ENCODE peak calls at places on chromosomes 5 and 9, in five cellular contexts. One of them, this sample, is unnamed.

GRCh38 chr5:120124961-120125360 is 339.1 kb upstream of the PRR16 start:
- DNase-seq in PC-9: no peak
- DNase-seq in GM23338: no peak
- DNase-seq in HepG2: no peak
- DNase-seq in heart right ventricle: no peak
- DNase-seq in this sample: no peak

GRCh38 chr9:128007566-128008138 is 26.9 kb upstream of the EEIG1 start:
- DNase-seq in PC-9: peak; percentile 82
- DNase-seq in GM23338: no peak
- DNase-seq in HepG2: peak; percentile 45
- DNase-seq in heart right ventricle: no peak
- DNase-seq in this sample: peak; percentile 29

GRCh38 chr9:126965077-126965476 is 50.5 kb downstream of the RALGPS1 start:
- DNase-seq in PC-9: peak; percentile 7
- DNase-seq in GM23338: peak; percentile 48
- DNase-seq in HepG2: no peak
- DNase-seq in heart right ventricle: no peak
- DNase-seq in this sample: no peak

GRCh38 chr9:133221177-133221809 is 12.2 kb upstream of the OBP2B start:
- DNase-seq in PC-9: no peak
- DNase-seq in GM23338: no peak
- DNase-seq in HepG2: no peak
- DNase-seq in heart right ventricle: no peak
- DNase-seq in this sample: no peak

GRCh38 chr9:107929439-107929838 is 439.9 kb upstream of the KLF4 start:
- DNase-seq in PC-9: no peak
- DNase-seq in GM23338: no peak
- DNase-seq in HepG2: no peak
- DNase-seq in heart right ventricle: peak; percentile 54
- DNase-seq in this sample: peak; percentile 70

GRCh38 chr5:181191526-181192336 is 13.3 kb downstream of the TRIM7 start:
- DNase-seq in PC-9: peak; percentile 97
- DNase-seq in GM23338: peak; percentile 93
- DNase-seq in HepG2: peak; percentile 88
- DNase-seq in heart right ventricle: peak; percentile 94
- DNase-seq in this sample: peak; percentile 95

GRCh38 chr5:133471699-133472098 is 140.6 kb downstream of the FSTL4 start:
- DNase-seq in PC-9: no peak
- DNase-seq in GM23338: peak; percentile 22
- DNase-seq in HepG2: no peak
- DNase-seq in heart right ventricle: no peak
- DNase-seq in this sample: no peak

GRCh38 chr5:178535299-178536175 is 54.7 kb downstream of the COL23A1 start:
- DNase-seq in PC-9: no peak
- DNase-seq in GM23338: no peak
- DNase-seq in HepG2: no peak
- DNase-seq in heart right ventricle: peak; percentile 69
- DNase-seq in this sample: peak; percentile 70

GRCh38 chr5:179606910-179607448 is 16.5 kb downstream of the HNRNPH1 start:
- DNase-seq in PC-9: no peak
- DNase-seq in GM23338: no peak
- DNase-seq in HepG2: no peak
- DNase-seq in heart right ventricle: no peak
- DNase-seq in this sample: no peak

GRCh38 chr5:174157048-174157447 is 111.5 kb downstream of the NSG2 start:
- DNase-seq in PC-9: no peak
- DNase-seq in GM23338: no peak
- DNase-seq in HepG2: no peak
- DNase-seq in heart right ventricle: no peak
- DNase-seq in this sample: no peak

GRCh38 chr5:151034422-151035379 is 14.3 kb downstream of the GPX3 start:
- DNase-seq in PC-9: no peak
- DNase-seq in GM23338: no peak
- DNase-seq in HepG2: no peak
- DNase-seq in heart right ventricle: no peak
- DNase-seq in this sample: no peak

GRCh38 chr5:160158087-160158486 is 38.8 kb upstream of the PWWP2A start:
- DNase-seq in PC-9: no peak
- DNase-seq in GM23338: peak; percentile 54
- DNase-seq in HepG2: no peak
- DNase-seq in heart right ventricle: no peak
- DNase-seq in this sample: no peak
- TF ChIP-seq CTCF in PC-9: no peak
- TF ChIP-seq CTCF in GM23338: peak; percentile 27
- TF ChIP-seq CTCF in HepG2: peak; percentile 17
- TF ChIP-seq CTCF in heart right ventricle: no peak
- TF ChIP-seq CTCF in this sample: no peak

GRCh38 chr9:97395745-97396144 is 16.2 kb upstream of the TDRD7 start:
- DNase-seq in PC-9: no peak
- DNase-seq in GM23338: no peak
- DNase-seq in HepG2: no peak
- DNase-seq in heart right ventricle: no peak
- DNase-seq in this sample: no peak

GRCh38 chr9:97396256-97396655 is 15.6 kb upstream of the TDRD7 start:
- DNase-seq in PC-9: no peak
- DNase-seq in GM23338: no peak
- DNase-seq in HepG2: no peak
- DNase-seq in heart right ventricle: no peak
- DNase-seq in this sample: no peak

GRCh38 chr9:97397220-97397619 is 14.7 kb upstream of the TDRD7 start:
- DNase-seq in PC-9: no peak
- DNase-seq in GM23338: no peak
- DNase-seq in HepG2: no peak
- DNase-seq in heart right ventricle: no peak
- DNase-seq in this sample: no peak

GRCh38 chr9:97394881-97395280 is 17.0 kb upstream of the TDRD7 start:
- DNase-seq in PC-9: no peak
- DNase-seq in GM23338: no peak
- DNase-seq in HepG2: peak; percentile 85
- DNase-seq in heart right ventricle: no peak
- DNase-seq in this sample: no peak

GRCh38 chr9:97398999-97399758 is 12.7 kb upstream of the TDRD7 start:
- DNase-seq in PC-9: peak; percentile 91
- DNase-seq in GM23338: peak; percentile 85
- DNase-seq in HepG2: peak; percentile 54
- DNase-seq in heart right ventricle: peak; percentile 67
- DNase-seq in this sample: peak; percentile 69
- H3K4me3 ChIP-seq in PC-9: no peak overlapping the region
- H3K4me3 ChIP-seq in GM23338: no peak overlapping the region
- H3K4me3 ChIP-seq in HepG2: peak overlapping the region; percentile 12
- H3K4me3 ChIP-seq in heart right ventricle: no peak overlapping the region
- H3K4me3 ChIP-seq in this sample: no peak overlapping the region

GRCh38 chr9:78001946-78002731 is 29.5 kb downstream of the GNAQ start:
- DNase-seq in PC-9: no peak
- DNase-seq in GM23338: no peak
- DNase-seq in HepG2: peak; percentile 40
- DNase-seq in heart right ventricle: no peak
- DNase-seq in this sample: no peak

GRCh38 chr9:78006734-78007133 is 24.9 kb downstream of the GNAQ start:
- DNase-seq in PC-9: no peak
- DNase-seq in GM23338: no peak
- DNase-seq in HepG2: no peak
- DNase-seq in heart right ventricle: no peak
- DNase-seq in this sample: no peak

GRCh38 chr9:78005231-78006002 is 26.2 kb downstream of the GNAQ start:
- DNase-seq in PC-9: no peak
- DNase-seq in GM23338: no peak
- DNase-seq in HepG2: no peak
- DNase-seq in heart right ventricle: no peak
- DNase-seq in this sample: no peak

GRCh38 chr9:78003730-78004129 is 27.9 kb downstream of the GNAQ start:
- DNase-seq in PC-9: no peak
- DNase-seq in GM23338: no peak
- DNase-seq in HepG2: no peak
- DNase-seq in heart right ventricle: no peak
- DNase-seq in this sample: no peak

GRCh38 chr9:78004478-78005229 is 27.0 kb downstream of the GNAQ start:
- DNase-seq in PC-9: no peak
- DNase-seq in GM23338: peak; percentile 37
- DNase-seq in HepG2: peak; percentile 85
- DNase-seq in heart right ventricle: no peak
- DNase-seq in this sample: no peak
- TF ChIP-seq CTCF in PC-9: peak; percentile 51
- TF ChIP-seq CTCF in GM23338: peak; percentile 65
- TF ChIP-seq CTCF in HepG2: peak; percentile 49
- TF ChIP-seq CTCF in heart right ventricle: no peak
- TF ChIP-seq CTCF in this sample: peak; percentile 26

DNA sequence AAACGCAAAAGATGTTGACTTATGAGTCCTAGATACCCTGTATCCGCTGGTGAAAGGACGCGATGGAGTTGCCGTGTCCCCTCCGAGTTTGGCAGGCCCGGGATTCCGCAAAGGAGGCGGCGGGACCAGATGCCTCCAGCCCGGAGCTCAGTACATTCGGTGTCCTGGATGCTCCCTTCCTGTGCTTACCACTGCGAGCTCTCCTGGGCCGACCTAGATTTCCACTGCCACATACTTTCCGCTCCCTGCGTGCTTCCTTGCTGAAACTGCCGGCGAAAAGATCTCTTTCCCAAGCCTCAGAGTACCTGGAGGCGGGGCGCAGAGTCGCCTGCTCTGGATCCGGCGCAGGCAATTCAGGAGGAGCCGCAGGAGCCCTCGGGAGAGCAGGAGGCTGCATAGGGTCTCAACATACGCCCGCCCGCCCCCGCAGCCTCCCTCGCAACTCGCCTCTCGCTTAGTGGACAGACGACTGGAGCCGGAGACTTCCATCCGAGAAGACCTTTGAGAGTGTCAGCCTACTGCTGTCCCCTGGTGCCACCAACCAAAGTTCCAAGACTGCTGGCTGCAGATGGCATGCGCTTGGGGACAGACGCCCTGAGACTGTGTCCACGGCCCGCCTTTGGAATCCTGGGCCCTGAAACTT is 39.8 kb downstream of the ANXA2R start:
- DNase-seq in PC-9: peak; percentile 81
- DNase-seq in GM23338: peak; percentile 71
- DNase-seq in HepG2: no peak
- DNase-seq in heart right ventricle: no peak
- DNase-seq in this sample: no peak
- H3K4me3 ChIP-seq in PC-9: peak overlapping the region; percentile 55
- H3K4me3 ChIP-seq in GM23338: peak overlapping the region; percentile 58
- H3K4me3 ChIP-seq in HepG2: peak overlapping the region; percentile 67
- H3K4me3 ChIP-seq in heart right ventricle: peak overlapping the region; percentile 43
- H3K4me3 ChIP-seq in this sample: peak overlapping the region; percentile 58

GRCh38 chr9:3888496-3888858 is 362.7 kb upstream of the RFX3 start:
- DNase-seq in PC-9: no peak
- DNase-seq in GM23338: no peak
- DNase-seq in HepG2: no peak
- DNase-seq in heart right ventricle: no peak
- DNase-seq in this sample: no peak

GRCh38 chr9:3896576-3896975 is 370.8 kb upstream of the RFX3 start:
- DNase-seq in PC-9: no peak
- DNase-seq in GM23338: no peak
- DNase-seq in HepG2: no peak
- DNase-seq in heart right ventricle: no peak
- DNase-seq in this sample: no peak

GRCh38 chr9:3898371-3899218 is 372.8 kb upstream of the RFX3 start:
- DNase-seq in PC-9: no peak
- DNase-seq in GM23338: no peak
- DNase-seq in HepG2: no peak
- DNase-seq in heart right ventricle: no peak
- DNase-seq in this sample: no peak

GRCh38 chr9:3894764-3895163 is 369.0 kb upstream of the RFX3 start:
- DNase-seq in PC-9: no peak
- DNase-seq in GM23338: no peak
- DNase-seq in HepG2: no peak
- DNase-seq in heart right ventricle: no peak
- DNase-seq in this sample: no peak

GRCh38 chr9:3893519-3893918 is 367.7 kb upstream of the RFX3 start:
- DNase-seq in PC-9: no peak
- DNase-seq in GM23338: peak; percentile 21
- DNase-seq in HepG2: no peak
- DNase-seq in heart right ventricle: no peak
- DNase-seq in this sample: no peak
- TF ChIP-seq CTCF in PC-9: no peak
- TF ChIP-seq CTCF in GM23338: peak; percentile 18
- TF ChIP-seq CTCF in HepG2: no peak
- TF ChIP-seq CTCF in heart right ventricle: no peak
- TF ChIP-seq CTCF in this sample: no peak

DNA sequence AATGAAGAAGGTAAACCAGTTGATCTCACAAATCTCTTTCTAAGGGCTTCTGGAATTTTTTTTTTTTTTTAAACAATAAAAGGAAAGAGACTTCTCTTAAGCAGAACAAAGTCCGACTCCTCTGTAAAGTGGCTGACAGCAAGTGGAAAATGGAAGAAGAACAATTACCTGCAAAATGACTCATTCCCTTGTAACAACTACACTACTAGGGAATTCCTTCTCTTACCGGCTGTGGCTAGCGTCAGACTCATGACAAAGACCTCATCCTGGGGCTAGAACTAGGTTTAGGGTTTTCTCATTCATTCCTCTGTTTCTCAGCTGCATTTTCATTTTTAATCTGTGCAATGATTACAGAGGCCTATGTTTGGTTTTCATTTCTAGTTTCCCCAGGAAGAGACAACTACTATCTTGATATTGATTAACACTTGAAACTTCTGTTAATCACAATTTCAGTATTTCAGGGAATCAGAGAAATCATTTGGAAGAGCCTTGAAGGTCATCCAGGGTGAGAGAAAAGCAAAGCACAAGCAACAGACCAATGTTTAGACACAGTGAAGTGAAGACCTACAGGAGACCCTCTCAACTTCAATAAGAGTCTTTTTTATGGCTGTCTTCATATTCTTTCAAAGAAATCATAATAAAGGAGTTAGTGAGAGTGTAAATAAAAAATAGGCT is 437.9 kb downstream of the RAB3C start:
- DNase-seq in PC-9: no peak
- DNase-seq in GM23338: peak; percentile 35
- DNase-seq in HepG2: no peak
- DNase-seq in heart right ventricle: no peak
- DNase-seq in this sample: no peak
- H3K4me3 ChIP-seq in PC-9: no peak overlapping the region
- H3K4me3 ChIP-seq in GM23338: no peak overlapping the region
- H3K4me3 ChIP-seq in HepG2: no peak overlapping the region
- H3K4me3 ChIP-seq in heart right ventricle: no peak overlapping the region
- H3K4me3 ChIP-seq in this sample: no peak overlapping the region

DNA sequence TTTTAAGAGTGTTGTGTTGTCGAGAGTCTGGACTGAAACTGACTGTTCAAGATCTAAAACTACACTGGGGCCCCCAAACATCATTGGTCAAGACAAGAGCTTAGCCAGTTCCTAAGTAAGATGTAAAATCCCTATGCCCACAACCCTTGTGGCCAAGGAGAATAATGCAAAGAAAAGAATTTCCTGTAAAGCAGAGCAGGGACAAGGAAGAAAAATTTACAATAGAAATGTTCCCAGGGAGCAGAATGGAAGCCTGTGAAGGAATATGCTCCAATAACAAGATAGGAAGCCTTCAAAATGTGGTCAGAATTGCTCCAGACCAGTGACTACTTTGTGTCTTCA is 20.4 kb downstream of the PPP1R2B start:
- DNase-seq in PC-9: no peak
- DNase-seq in GM23338: peak; percentile 28
- DNase-seq in HepG2: no peak
- DNase-seq in heart right ventricle: no peak
- DNase-seq in this sample: no peak
- TF ChIP-seq CTCF in PC-9: no peak
- TF ChIP-seq CTCF in GM23338: peak; percentile 36
- TF ChIP-seq CTCF in HepG2: no peak
- TF ChIP-seq CTCF in heart right ventricle: no peak
- TF ChIP-seq CTCF in this sample: no peak